ENCODE peak calls at places on chromosomes 16 and 17, in four cellular contexts. One of them, this sample, is unnamed.

GRCh38 chr16:69417537-69418199 is 6.8 kb upstream of the CYB5B start:
- DNase-seq in lower leg skin: no peak
- DNase-seq in esophagus squamous epithelium: no peak
- DNase-seq in mucosa of descending colon: no peak
- DNase-seq in this sample: no peak

GRCh38 chr17:76672270-76672851 is 28.8 kb upstream of the ST6GALNAC1 start:
- DNase-seq in lower leg skin: no peak
- DNase-seq in esophagus squamous epithelium: no peak
- DNase-seq in mucosa of descending colon: no peak
- DNase-seq in this sample: no peak

GRCh38 chr17:32124985-32125847 is 17.1 kb upstream of the RHOT1 start:
- DNase-seq in lower leg skin: peak; percentile 58
- DNase-seq in esophagus squamous epithelium: no peak
- DNase-seq in mucosa of descending colon: no peak
- DNase-seq in this sample: no peak

GRCh38 chr16:57194512-57194911 is 8.4 kb downstream of the RSPRY1 start:
- DNase-seq in lower leg skin: no peak
- DNase-seq in esophagus squamous epithelium: no peak
- DNase-seq in mucosa of descending colon: no peak
- DNase-seq in this sample: no peak

GRCh38 chr16:73024571-73025105 is 23.3 kb downstream of the ZFHX3 start:
- DNase-seq in lower leg skin: peak; percentile 74
- DNase-seq in esophagus squamous epithelium: no peak
- DNase-seq in mucosa of descending colon: no peak
- DNase-seq in this sample: no peak

GRCh38 chr16:88503374-88503770 is 50.3 kb downstream of the ZFPM1 start:
- DNase-seq in lower leg skin: no peak
- DNase-seq in esophagus squamous epithelium: no peak
- DNase-seq in mucosa of descending colon: no peak
- DNase-seq in this sample: no peak

GRCh38 chr17:79387783-79388182 is 223.1 kb downstream of the RBFOX3 start:
- DNase-seq in lower leg skin: no peak
- DNase-seq in esophagus squamous epithelium: no peak
- DNase-seq in mucosa of descending colon: no peak
- DNase-seq in this sample: no peak

GRCh38 chr17:65365209-65365608 is 196.2 kb downstream of the AXIN2 start:
- DNase-seq in lower leg skin: no peak
- DNase-seq in esophagus squamous epithelium: no peak
- DNase-seq in mucosa of descending colon: no peak
- DNase-seq in this sample: no peak

GRCh38 chr17:3600529-3601205 is 8.5 kb downstream of the TRPV1 start:
- DNase-seq in lower leg skin: no peak
- DNase-seq in esophagus squamous epithelium: no peak
- DNase-seq in mucosa of descending colon: peak; percentile 16
- DNase-seq in this sample: no peak

GRCh38 chr16:576823-577201 is 7.0 kb downstream of the PIGQ start:
- DNase-seq in lower leg skin: no peak
- DNase-seq in esophagus squamous epithelium: no peak
- DNase-seq in mucosa of descending colon: no peak
- DNase-seq in this sample: no peak

GRCh38 chr17:1629647-1630310 is 1.1 kb upstream of the SLC43A2 start:
- DNase-seq in lower leg skin: no peak
- DNase-seq in esophagus squamous epithelium: no peak
- DNase-seq in mucosa of descending colon: peak; percentile 90
- DNase-seq in this sample: no peak

GRCh38 chr17:81210466-81210865 is 12.3 kb downstream of the CEP131 start:
- DNase-seq in lower leg skin: no peak
- DNase-seq in esophagus squamous epithelium: no peak
- DNase-seq in mucosa of descending colon: no peak
- DNase-seq in this sample: no peak

GRCh38 chr16:9094008-9094846 is 2.8 kb downstream of the HAPSTR1 start:
- DNase-seq in lower leg skin: no peak
- DNase-seq in esophagus squamous epithelium: no peak
- DNase-seq in mucosa of descending colon: no peak
- DNase-seq in this sample: no peak

GRCh38 chr17:59465949-59466307 is 99.5 kb upstream of the DHX40 start:
- DNase-seq in lower leg skin: no peak
- DNase-seq in esophagus squamous epithelium: no peak
- DNase-seq in mucosa of descending colon: no peak
- DNase-seq in this sample: no peak

GRCh38 chr17:63609820-63610573 is 9.3 kb downstream of the TACO1 start:
- DNase-seq in lower leg skin: no peak
- DNase-seq in esophagus squamous epithelium: no peak
- DNase-seq in mucosa of descending colon: no peak
- DNase-seq in this sample: no peak

GRCh38 chr16:89431158-89431584 is 59.2 kb downstream of the ANKRD11 start:
- DNase-seq in lower leg skin: no peak
- DNase-seq in esophagus squamous epithelium: no peak
- DNase-seq in mucosa of descending colon: peak; percentile 76
- DNase-seq in this sample: no peak

GRCh38 chr17:81365148-81365600 is 30.1 kb upstream of the BAHCC1 start:
- DNase-seq in lower leg skin: peak; percentile 92
- DNase-seq in esophagus squamous epithelium: no peak
- DNase-seq in mucosa of descending colon: peak; percentile 78
- DNase-seq in this sample: peak; percentile 55

GRCh38 chr16:85384831-85385462 is 228.2 kb upstream of the GSE1 start:
- DNase-seq in lower leg skin: no peak
- DNase-seq in esophagus squamous epithelium: no peak
- DNase-seq in mucosa of descending colon: peak; percentile 73
- DNase-seq in this sample: no peak

GRCh38 chr16:87874639-87875472 is 5.5 kb upstream of the SLC7A5 start:
- DNase-seq in lower leg skin: no peak
- DNase-seq in esophagus squamous epithelium: no peak
- DNase-seq in mucosa of descending colon: no peak
- DNase-seq in this sample: no peak

GRCh38 chr17:70804161-70804560 is 634.8 kb downstream of the KCNJ2 start:
- DNase-seq in lower leg skin: no peak
- DNase-seq in esophagus squamous epithelium: no peak
- DNase-seq in mucosa of descending colon: no peak
- DNase-seq in this sample: no peak

GRCh38 chr17:7208754-7209460 is 10.7 kb downstream of the DLG4 start:
- DNase-seq in lower leg skin: no peak
- DNase-seq in esophagus squamous epithelium: no peak
- DNase-seq in mucosa of descending colon: peak; percentile 7
- DNase-seq in this sample: no peak

GRCh38 chr17:36506249-36506826 is 19.9 kb downstream of the ZNHIT3 start:
- DNase-seq in lower leg skin: peak; percentile 56
- DNase-seq in esophagus squamous epithelium: no peak
- DNase-seq in mucosa of descending colon: no peak
- DNase-seq in this sample: no peak

GRCh38 chr16:8632675-8633182 is 11.2 kb downstream of the METTL22 start:
- DNase-seq in lower leg skin: no peak
- DNase-seq in esophagus squamous epithelium: no peak
- DNase-seq in mucosa of descending colon: no peak
- DNase-seq in this sample: no peak

GRCh38 chr16:56914896-56915295 is 17.0 kb upstream of the HERPUD1 start:
- DNase-seq in lower leg skin: no peak
- DNase-seq in esophagus squamous epithelium: no peak
- DNase-seq in mucosa of descending colon: no peak
- DNase-seq in this sample: no peak

GRCh38 chr17:17411692-17412091 is 65.1 kb upstream of the MED9 start:
- DNase-seq in lower leg skin: no peak
- DNase-seq in esophagus squamous epithelium: no peak
- DNase-seq in mucosa of descending colon: no peak
- DNase-seq in this sample: no peak

GRCh38 chr17:4605826-4606225 is 21.5 kb downstream of the SMTNL2 start:
- DNase-seq in lower leg skin: no peak
- DNase-seq in esophagus squamous epithelium: no peak
- DNase-seq in mucosa of descending colon: no peak
- DNase-seq in this sample: no peak

GRCh38 chr17:17684901-17685774 is 3.9 kb downstream of the RAI1 start:
- DNase-seq in lower leg skin: no peak
- DNase-seq in esophagus squamous epithelium: no peak
- DNase-seq in mucosa of descending colon: no peak
- DNase-seq in this sample: no peak

GRCh38 chr16:85334718-85335583 is 222.7 kb upstream of the CIBAR2 start:
- DNase-seq in lower leg skin: no peak
- DNase-seq in esophagus squamous epithelium: no peak
- DNase-seq in mucosa of descending colon: peak; percentile 92
- DNase-seq in this sample: no peak

GRCh38 chr16:69444873-69445517 is 20.6 kb downstream of the CYB5B start:
- DNase-seq in lower leg skin: no peak
- DNase-seq in esophagus squamous epithelium: no peak
- DNase-seq in mucosa of descending colon: no peak
- DNase-seq in this sample: no peak

GRCh38 chr17:27944546-27945332 is 51.6 kb upstream of the LYRM9 start:
- DNase-seq in lower leg skin: no peak
- DNase-seq in esophagus squamous epithelium: no peak
- DNase-seq in mucosa of descending colon: no peak
- DNase-seq in this sample: no peak

DNA sequence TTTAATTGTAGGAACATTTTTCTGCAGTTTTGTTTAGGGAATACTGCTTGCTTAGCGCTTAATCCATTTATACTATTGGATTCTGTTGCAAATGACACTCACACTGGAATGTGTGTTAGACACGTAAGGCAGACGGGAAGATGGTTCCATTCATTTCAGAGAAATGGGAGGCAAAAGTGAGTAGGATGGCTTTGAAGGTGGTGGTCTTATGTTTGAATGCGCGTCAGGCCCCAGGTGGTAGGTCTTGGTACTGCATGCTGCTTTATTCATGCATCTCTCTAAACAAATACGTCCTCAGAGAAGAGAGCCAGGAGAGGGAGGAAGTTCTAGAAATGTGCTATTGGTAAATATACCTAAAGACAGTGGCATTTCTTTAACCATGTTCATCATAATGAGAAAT is 997.6 kb upstream of the RBFOX1 start:
- DNase-seq in lower leg skin: no peak
- DNase-seq in esophagus squamous epithelium: no peak
- DNase-seq in mucosa of descending colon: no peak
- DNase-seq in this sample: no peak
- TF ChIP-seq CTCF in lower leg skin: no peak
- TF ChIP-seq CTCF in esophagus squamous epithelium: no peak
- TF ChIP-seq CTCF in mucosa of descending colon: no peak
- TF ChIP-seq CTCF in this sample: peak; percentile 42

DNA sequence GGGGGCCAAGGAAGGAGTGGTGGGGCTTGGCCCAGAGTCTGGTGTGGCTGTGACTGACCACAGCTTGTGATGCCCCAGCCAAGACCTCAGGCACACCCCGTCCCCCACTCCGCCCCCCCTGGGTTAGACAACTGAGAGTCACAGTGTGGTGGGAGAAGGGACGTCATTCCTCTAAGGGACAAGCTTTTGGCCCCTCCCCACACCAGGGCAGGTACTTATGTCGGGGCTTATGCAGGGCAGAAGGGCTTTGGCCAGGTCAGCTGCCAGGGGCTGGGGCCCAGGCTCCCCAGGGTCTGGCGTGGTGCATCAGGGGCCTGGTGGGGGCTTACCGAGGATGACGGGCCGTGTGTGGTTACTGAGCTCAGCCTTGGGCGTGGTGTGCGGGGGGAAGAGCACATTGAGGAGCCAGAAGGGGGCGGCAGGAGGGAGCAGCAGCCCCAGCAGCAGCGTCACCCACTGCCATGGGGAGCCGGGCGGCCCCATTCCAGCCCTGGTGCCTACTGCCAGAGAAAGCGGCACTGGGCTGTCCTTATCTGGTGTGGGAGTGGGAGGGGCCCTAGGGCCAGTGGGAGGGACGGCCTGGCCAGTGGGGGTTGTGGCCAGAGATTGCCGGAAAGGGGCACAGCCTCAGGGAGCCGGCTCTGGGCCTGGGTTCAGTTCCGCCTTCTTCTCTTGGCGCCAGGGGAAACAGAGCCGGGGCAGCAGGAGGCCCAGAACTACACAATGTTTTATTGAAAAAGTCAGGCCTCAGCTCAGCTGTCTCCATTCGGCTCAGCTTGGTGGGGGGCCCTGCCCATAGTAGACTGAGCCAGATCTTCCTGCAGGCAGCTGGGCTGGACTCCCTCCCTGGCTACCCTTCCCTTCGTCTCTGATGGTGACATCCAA is at the start of gene LCAT:
- DNase-seq in lower leg skin: no peak
- DNase-seq in esophagus squamous epithelium: no peak
- DNase-seq in mucosa of descending colon: peak; percentile 59
- DNase-seq in this sample: peak; percentile 61
- TF ChIP-seq CTCF in lower leg skin: no peak
- TF ChIP-seq CTCF in esophagus squamous epithelium: no peak
- TF ChIP-seq CTCF in mucosa of descending colon: no peak
- TF ChIP-seq CTCF in this sample: no peak

GRCh38 chr16:5347561-5347960 is 250.0 kb upstream of the EEF2KMT start:
- DNase-seq in lower leg skin: no peak
- DNase-seq in esophagus squamous epithelium: no peak
- DNase-seq in mucosa of descending colon: no peak
- DNase-seq in this sample: no peak

GRCh38 chr16:5349101-5349500 is 251.5 kb upstream of the EEF2KMT start:
- DNase-seq in lower leg skin: no peak
- DNase-seq in esophagus squamous epithelium: no peak
- DNase-seq in mucosa of descending colon: no peak
- DNase-seq in this sample: no peak

GRCh38 chr16:5349661-5350060 is 252.1 kb upstream of the EEF2KMT start:
- DNase-seq in lower leg skin: no peak
- DNase-seq in esophagus squamous epithelium: no peak
- DNase-seq in mucosa of descending colon: no peak
- DNase-seq in this sample: no peak

GRCh38 chr16:5354645-5355044 is 257.1 kb upstream of the EEF2KMT start:
- DNase-seq in lower leg skin: no peak
- DNase-seq in esophagus squamous epithelium: no peak
- DNase-seq in mucosa of descending colon: no peak
- DNase-seq in this sample: no peak

GRCh38 chr16:5350118-5350517 is 252.5 kb upstream of the EEF2KMT start:
- DNase-seq in lower leg skin: no peak
- DNase-seq in esophagus squamous epithelium: no peak
- DNase-seq in mucosa of descending colon: no peak
- DNase-seq in this sample: no peak
- TF ChIP-seq CTCF in lower leg skin: no peak
- TF ChIP-seq CTCF in esophagus squamous epithelium: no peak
- TF ChIP-seq CTCF in mucosa of descending colon: no peak
- TF ChIP-seq CTCF in this sample: no peak

DNA sequence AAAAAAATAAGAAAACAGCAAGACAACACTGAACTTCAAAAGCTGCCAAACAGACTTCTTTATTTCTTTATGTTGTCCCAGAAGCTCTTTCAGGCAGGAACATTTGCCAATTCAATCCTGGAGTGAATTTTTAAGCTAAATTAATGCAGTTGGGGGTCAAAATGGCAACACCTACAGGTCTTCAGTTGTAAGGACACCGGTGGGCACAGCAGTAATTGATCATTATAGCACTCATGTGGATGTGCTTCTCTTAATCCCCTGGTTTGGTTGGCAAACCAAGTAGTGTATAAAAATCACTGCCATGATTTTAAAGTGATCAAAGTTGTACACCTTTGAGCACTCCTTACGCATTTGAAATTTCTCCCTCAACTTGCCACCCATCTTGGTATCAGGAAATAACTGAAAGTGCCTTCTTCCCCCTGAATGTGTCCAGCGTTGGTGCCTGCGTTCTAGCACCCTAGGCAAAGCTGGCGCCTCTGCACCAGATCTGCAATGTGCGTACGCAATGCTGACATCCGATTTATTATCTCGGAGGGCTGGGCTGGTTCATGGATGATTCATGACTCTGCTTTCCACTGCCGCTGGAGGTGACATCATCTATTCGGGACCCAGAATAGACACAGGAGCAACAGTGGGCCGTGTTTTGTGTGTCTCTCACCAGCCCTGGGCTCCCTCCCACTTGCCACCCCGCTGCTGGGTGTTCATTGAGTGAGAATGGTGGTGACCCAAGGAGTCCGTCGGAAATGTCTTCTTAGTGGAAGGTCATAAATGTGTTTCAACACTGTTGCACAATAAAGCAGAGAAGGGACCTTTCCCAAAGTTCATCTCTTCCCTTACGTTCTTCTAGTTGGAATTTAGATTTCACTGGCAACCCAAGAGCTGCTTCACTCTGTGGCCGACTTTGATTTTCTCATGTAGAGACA is 203.4 kb downstream of the CCDC182 start:
- DNase-seq in lower leg skin: no peak
- DNase-seq in esophagus squamous epithelium: no peak
- DNase-seq in mucosa of descending colon: no peak
- DNase-seq in this sample: no peak
- TF ChIP-seq CTCF in lower leg skin: no peak
- TF ChIP-seq CTCF in esophagus squamous epithelium: no peak
- TF ChIP-seq CTCF in mucosa of descending colon: no peak
- TF ChIP-seq CTCF in this sample: no peak

This sample was measured in dorsolateral prefrontal cortex.